ENCODE peak calls at places on chromosomes 5 and 9, in six cellular contexts. L, E, C, O, M and G are unnamed samples.

GRCh38 chr5:173581408-173582197 is 34.8 kb downstream of the BOD1 start:
- DNase-seq in M (peak; percentile 37), L (peak; percentile 12), C (peak; percentile 49), E (no peak), O (peak; percentile 82), G (peak; percentile 35)

GRCh38 chr5:24633705-24634325 is 11.0 kb downstream of the CDH10 start:
- DNase-seq in L (peak; percentile 34), M (no peak), O (peak; percentile 21), C (no peak), E (no peak), G (no peak)

GRCh38 chr9:2066312-2067273 is 51.4 kb downstream of the SMARCA2 start:
- DNase-seq in M (no peak), O (no peak), E (no peak), L (peak; percentile 52), C (no peak), G (no peak)

GRCh38 chr5:161376034-161376433 is 170.5 kb downstream of the GABRB2 start:
- DNase-seq in C (no peak), E (no peak), M (no peak), L (no peak), O (no peak), G (no peak)

GRCh38 chr9:89922099-89922498 is 317.3 kb downstream of the GADD45G start:
- DNase-seq in E (no peak), L (no peak), C (no peak), O (no peak), M (no peak), G (no peak)

GRCh38 chr5:76820491-76820890 is 1.7 kb downstream of the F2RL1 start:
- DNase-seq in O (no peak), C (no peak), M (no peak), L (peak; percentile 26), E (no peak), G (no peak)

GRCh38 chr5:169091396-169091980 is 209.5 kb downstream of the SLIT3 start:
- DNase-seq in M (no peak), C (no peak), E (no peak), O (no peak), L (no peak), G (no peak)

GRCh38 chr9:78397045-78397843 is 100.3 kb downstream of the PSAT1 start:
- DNase-seq in L (no peak), M (no peak), O (no peak), E (no peak), C (no peak), G (no peak)

GRCh38 chr5:174708466-174709207 is 15.7 kb upstream of the MSX2 start:
- DNase-seq in E (no peak), L (no peak), C (no peak), O (no peak), M (no peak), G (no peak)

GRCh38 chr9:103713631-103714030 is 380.5 kb upstream of the SMC2 start:
- DNase-seq in O (no peak), L (no peak), M (no peak), E (no peak), C (no peak), G (no peak)

GRCh38 chr5:67045816-67046740 is 150.5 kb downstream of the CD180 start:
- DNase-seq in O (no peak), E (no peak), C (no peak), L (no peak), M (no peak), G (no peak)

GRCh38 chr9:133754187-133754586 is 16.0 kb upstream of the SARDH start:
- DNase-seq in E (no peak), O (no peak), M (no peak), L (no peak), C (no peak), G (no peak)

GRCh38 chr9:122904466-122904822 is 715 bp downstream of the RC3H2 start:
- DNase-seq in L (peak; percentile 43), C (no peak), O (no peak), E (no peak), M (peak; percentile 14), G (no peak)

GRCh38 chr9:106718996-106719395 is 144.0 kb upstream of the ZNF462 start:
- DNase-seq in C (no peak), E (no peak), O (no peak), L (no peak), M (no peak), G (no peak)

GRCh38 chr9:22214021-22214420 is 204.9 kb upstream of the CDKN2B start:
- DNase-seq in L (no peak), O (no peak), M (no peak), C (no peak), E (no peak), G (no peak)

GRCh38 chr9:22216730-22217160 is 207.6 kb upstream of the CDKN2B start:
- DNase-seq in C (no peak), M (no peak), O (no peak), E (no peak), L (peak; percentile 8), G (no peak)

GRCh38 chr9:22215492-22215891 is 206.4 kb upstream of the CDKN2B start:
- DNase-seq in M (no peak), C (no peak), O (no peak), L (no peak), E (no peak), G (no peak)

GRCh38 chr9:22217254-22217653 is 208.1 kb upstream of the CDKN2B start:
- DNase-seq in M (no peak), O (no peak), C (no peak), E (no peak), L (no peak), G (no peak)

DNA sequence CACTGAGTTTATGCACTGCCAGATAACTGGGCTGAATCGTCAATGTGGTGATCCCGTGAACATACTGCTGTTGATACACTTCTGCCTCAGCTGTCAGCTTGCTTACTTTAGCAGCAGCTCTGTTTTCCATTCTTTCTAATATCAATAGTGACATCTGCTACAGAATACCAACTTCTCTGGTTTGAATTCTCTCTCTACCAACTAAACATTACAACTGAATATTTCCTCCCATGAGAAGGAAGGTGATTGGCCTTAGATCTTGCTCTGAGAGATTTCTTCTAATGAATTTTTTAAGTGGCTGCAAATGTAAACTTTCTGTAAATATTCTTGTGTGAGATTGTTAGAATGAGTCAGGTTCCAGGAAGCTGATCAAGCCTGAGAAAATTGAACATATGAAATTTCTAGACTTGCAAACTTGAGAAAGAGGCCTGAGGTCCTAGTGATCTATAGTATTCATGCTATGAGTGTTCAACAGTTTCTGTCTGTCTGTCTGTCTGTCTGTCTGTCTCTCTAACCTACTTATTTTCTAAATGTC is 205.5 kb upstream of the CDKN2B start:
- DNase-seq in M (no peak), O (no peak), L (no peak), C (no peak), E (no peak), G (no peak)
- TF ChIP-seq TAF1 in M (no peak), O (no peak), L (no peak), C (no peak), E (no peak), G (no peak)

DNA sequence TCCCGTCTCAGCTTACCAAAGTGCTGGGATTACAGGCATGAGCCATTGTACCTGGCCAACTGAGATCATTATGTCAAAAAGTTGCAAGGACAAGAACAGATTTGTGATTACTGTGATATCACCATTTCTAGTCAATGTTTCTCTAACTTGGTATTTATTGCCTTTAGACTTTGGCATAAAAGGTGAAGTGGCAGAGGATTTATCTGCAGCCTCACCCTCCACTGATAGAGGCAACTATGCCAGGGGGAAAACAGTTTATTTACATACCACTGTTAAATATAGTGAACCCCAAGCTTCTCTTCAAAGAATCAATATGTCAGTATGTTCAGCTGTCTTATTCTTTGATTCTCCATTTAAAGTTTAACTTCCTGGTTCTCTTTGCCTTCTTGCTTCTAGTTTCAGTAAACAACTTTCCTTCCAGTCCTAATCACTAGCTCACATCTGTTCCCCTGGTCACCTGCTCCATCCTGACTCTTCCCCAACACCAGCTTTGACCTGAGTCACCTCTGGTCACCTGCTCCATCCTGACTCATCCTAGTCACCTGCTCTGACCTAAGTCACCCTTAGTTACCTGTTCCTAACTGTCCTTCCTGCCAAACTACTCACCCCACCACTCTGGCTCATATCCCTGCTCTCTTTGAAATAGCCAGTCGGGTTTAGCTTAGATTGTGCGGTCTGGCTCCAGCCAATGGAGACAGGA is 29.9 kb downstream of the SEMA6A start:
- DNase-seq in C (no peak), M (no peak), L (no peak), O (no peak), E (no peak), G (no peak)
- TF ChIP-seq POLR2A in C (no peak), M (no peak), L (no peak), O (no peak), E (no peak), G (no peak)

DNA sequence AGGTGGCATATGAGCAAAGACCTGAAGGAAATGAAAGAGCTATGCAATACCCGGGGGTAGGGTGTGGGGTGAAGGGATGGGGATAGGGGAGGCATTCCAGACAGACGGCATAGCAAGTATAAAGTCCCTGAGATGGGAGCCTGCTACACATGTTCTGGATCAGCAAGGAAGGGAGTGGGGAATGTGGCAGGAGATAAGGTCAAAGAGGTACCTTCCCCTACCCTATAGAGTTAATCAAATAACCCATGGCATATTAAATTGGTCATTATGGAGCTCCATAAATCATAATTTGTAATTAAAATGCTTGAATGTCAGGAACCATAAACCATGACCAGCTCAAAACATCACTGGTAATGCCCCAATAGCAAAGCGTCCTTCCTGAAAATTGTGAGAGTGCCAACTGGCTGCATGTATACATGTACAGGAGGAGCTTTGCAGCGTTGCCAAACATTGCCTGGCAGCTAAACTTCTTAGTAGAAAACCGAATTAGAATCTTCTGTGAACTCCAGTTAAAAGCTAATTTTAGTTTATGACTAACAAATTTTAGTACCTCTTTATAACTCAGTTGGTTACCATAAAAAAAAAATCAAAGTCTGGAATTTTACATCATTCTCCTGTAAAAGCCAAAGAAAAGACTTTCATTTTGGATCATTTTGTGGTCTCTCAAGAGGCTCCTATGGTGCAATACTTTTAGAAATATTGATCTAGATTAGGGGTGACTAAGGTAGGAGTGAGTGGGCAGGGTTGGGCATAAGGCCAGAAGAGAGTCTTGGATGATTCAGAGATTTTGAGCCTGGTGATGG is 4.7 kb downstream of the DNAI1 start:
- DNase-seq in O (no peak), L (no peak), M (no peak), E (no peak), C (no peak), G (no peak)
- TF ChIP-seq TAF1 in O (no peak), L (no peak), M (no peak), E (no peak), C (no peak), G (no peak)

GRCh38 chr9:115651456-115651855 is 502.1 kb upstream of the PAPPA start:
- DNase-seq in C (no peak), L (no peak), E (no peak), O (no peak), M (no peak), G (no peak)

GRCh38 chr9:115650768-115651167 is 502.8 kb upstream of the PAPPA start:
- DNase-seq in C (no peak), O (no peak), L (no peak), M (no peak), E (no peak), G (no peak)

GRCh38 chr9:115653231-115653630 is 500.4 kb upstream of the PAPPA start:
- DNase-seq in C (no peak), L (no peak), O (no peak), E (no peak), M (no peak), G (no peak)

GRCh38 chr9:115643948-115644727 is 509.5 kb upstream of the PAPPA start:
- DNase-seq in E (no peak), O (no peak), M (no peak), C (no peak), L (no peak), G (no peak)

DNA sequence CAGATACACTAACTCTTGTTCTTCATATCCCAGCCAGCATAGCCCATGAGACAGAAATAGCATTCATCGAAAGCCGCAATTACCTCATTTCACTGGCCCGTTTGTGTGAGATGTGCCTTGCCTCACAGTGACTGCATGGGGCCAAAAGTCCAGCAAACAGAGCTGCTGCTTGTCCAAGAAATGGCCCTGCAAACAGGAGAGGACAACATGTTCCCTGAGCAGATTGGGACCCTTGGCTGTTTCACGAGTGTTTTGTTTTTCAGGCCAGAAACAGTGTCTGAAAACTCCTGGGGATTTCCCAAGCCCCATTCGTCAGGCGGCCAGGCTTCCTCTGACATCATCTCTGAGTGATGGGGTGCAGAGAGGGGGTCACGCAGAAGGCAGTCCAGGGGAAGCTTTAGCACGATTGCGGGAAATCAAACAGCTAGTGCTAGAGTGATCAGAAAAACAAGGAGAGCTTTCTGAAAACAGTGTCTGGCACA is 503.6 kb upstream of the PAPPA start:
- DNase-seq in O (no peak), M (no peak), E (no peak), L (peak; percentile 3), C (no peak), G (no peak)
- TF ChIP-seq POLR2A in O (no peak), M (no peak), E (no peak), L (no peak), C (no peak), G (no peak)